ENCODE peak calls at places on chromosomes 12 and 14, in four cellular contexts. One of them, this sample, is unnamed.

GRCh38 chr14:50051706-50052105 is 64.7 kb downstream of the VCPKMT start:
- DNase-seq in AG09309: no peak
- DNase-seq in astrocyte: no peak
- DNase-seq in right lobe of liver: no peak
- DNase-seq in this sample: no peak

GRCh38 chr14:59036134-59036533 is 152.3 kb upstream of the DAAM1 start:
- DNase-seq in AG09309: no peak
- DNase-seq in astrocyte: no peak
- DNase-seq in right lobe of liver: no peak
- DNase-seq in this sample: no peak

GRCh38 chr14:61923348-61923747 is 161.1 kb downstream of the SNAPC1 start:
- DNase-seq in AG09309: no peak
- DNase-seq in astrocyte: peak; percentile 6
- DNase-seq in right lobe of liver: no peak
- DNase-seq in this sample: no peak

GRCh38 chr14:50910495-50911420 is 33.5 kb downstream of the PYGL start:
- DNase-seq in AG09309: no peak
- DNase-seq in astrocyte: no peak
- DNase-seq in right lobe of liver: no peak
- DNase-seq in this sample: no peak

GRCh38 chr12:68080577-68080976 is 79.0 kb downstream of the IFNG start:
- DNase-seq in AG09309: no peak
- DNase-seq in astrocyte: no peak
- DNase-seq in right lobe of liver: no peak
- DNase-seq in this sample: no peak

GRCh38 chr14:57714487-57714899 is 151.4 kb downstream of the SLC35F4 start:
- DNase-seq in AG09309: no peak
- DNase-seq in astrocyte: no peak
- DNase-seq in right lobe of liver: no peak
- DNase-seq in this sample: no peak

GRCh38 chr12:13203028-13203922 is 6.7 kb downstream of the EMP1 start:
- DNase-seq in AG09309: no peak
- DNase-seq in astrocyte: no peak
- DNase-seq in right lobe of liver: no peak
- DNase-seq in this sample: no peak

GRCh38 chr12:93848453-93849120 is 171.4 kb downstream of the CRADD start:
- DNase-seq in AG09309: no peak
- DNase-seq in astrocyte: no peak
- DNase-seq in right lobe of liver: no peak
- DNase-seq in this sample: no peak

GRCh38 chr14:96400495-96400894 is 8.6 kb downstream of the AK7 start:
- DNase-seq in AG09309: no peak
- DNase-seq in astrocyte: no peak
- DNase-seq in right lobe of liver: no peak
- DNase-seq in this sample: no peak

GRCh38 chr12:14284189-14284722 is 81.2 kb upstream of the ATF7IP start:
- DNase-seq in AG09309: no peak
- DNase-seq in astrocyte: no peak
- DNase-seq in right lobe of liver: no peak
- DNase-seq in this sample: no peak

GRCh38 chr14:68626386-68626785 is 166.5 kb downstream of the ZFP36L1 start:
- DNase-seq in AG09309: no peak
- DNase-seq in astrocyte: no peak
- DNase-seq in right lobe of liver: no peak
- DNase-seq in this sample: no peak

GRCh38 chr12:56601503-56601902 is 28.6 kb downstream of the BAZ2A start:
- DNase-seq in AG09309: no peak
- DNase-seq in astrocyte: no peak
- DNase-seq in right lobe of liver: no peak
- DNase-seq in this sample: no peak

GRCh38 chr12:101855364-101855884 is 22.0 kb upstream of the DRAM1 start:
- DNase-seq in AG09309: no peak
- DNase-seq in astrocyte: peak; percentile 46
- DNase-seq in right lobe of liver: no peak
- DNase-seq in this sample: no peak

GRCh38 chr12:93302331-93303229 is 75.1 kb upstream of the NUDT4 start:
- DNase-seq in AG09309: no peak
- DNase-seq in astrocyte: peak; percentile 97
- DNase-seq in right lobe of liver: no peak
- DNase-seq in this sample: peak; percentile 84

GRCh38 chr12:92927436-92928116 is 1.5 kb downstream of the EEA1 start:
- DNase-seq in AG09309: peak; percentile 21
- DNase-seq in astrocyte: peak; percentile 77
- DNase-seq in right lobe of liver: no peak
- DNase-seq in this sample: no peak

GRCh38 chr12:4910502-4911315 is 1.0 kb downstream of the KCNA1 start:
- DNase-seq in AG09309: no peak
- DNase-seq in astrocyte: no peak
- DNase-seq in right lobe of liver: no peak
- DNase-seq in this sample: no peak

GRCh38 chr12:124923906-124924734 is 9.7 kb upstream of the UBC start:
- DNase-seq in AG09309: no peak
- DNase-seq in astrocyte: peak; percentile 66
- DNase-seq in right lobe of liver: no peak
- DNase-seq in this sample: no peak

GRCh38 chr12:38776657-38777056 is 128.7 kb downstream of the CPNE8 start:
- DNase-seq in AG09309: no peak
- DNase-seq in astrocyte: no peak
- DNase-seq in right lobe of liver: no peak
- DNase-seq in this sample: no peak

GRCh38 chr12:25677180-25677937 is 124.3 kb upstream of the LMNTD1 start:
- DNase-seq in AG09309: no peak
- DNase-seq in astrocyte: no peak
- DNase-seq in right lobe of liver: no peak
- DNase-seq in this sample: no peak

GRCh38 chr14:89909586-89909985 is 44.9 kb downstream of the EFCAB11 start:
- DNase-seq in AG09309: no peak
- DNase-seq in astrocyte: no peak
- DNase-seq in right lobe of liver: no peak
- DNase-seq in this sample: no peak

GRCh38 chr14:95156765-95157194 is 549 bp downstream of the DICER1 start:
- DNase-seq in AG09309: no peak
- DNase-seq in astrocyte: peak; percentile 22
- DNase-seq in right lobe of liver: peak; percentile 57
- DNase-seq in this sample: no peak

GRCh38 chr12:16473610-16474326 is 126.3 kb downstream of the MGST1 start:
- DNase-seq in AG09309: no peak
- DNase-seq in astrocyte: no peak
- DNase-seq in right lobe of liver: no peak
- DNase-seq in this sample: peak; percentile 19

GRCh38 chr12:727321-727720 is 25.1 kb upstream of the WNK1 start:
- DNase-seq in AG09309: no peak
- DNase-seq in astrocyte: no peak
- DNase-seq in right lobe of liver: no peak
- DNase-seq in this sample: no peak

GRCh38 chr12:111406474-111407370 is 999 bp downstream of the SH2B3 start:
- DNase-seq in AG09309: no peak
- DNase-seq in astrocyte: no peak
- DNase-seq in right lobe of liver: peak; percentile 57
- DNase-seq in this sample: no peak

GRCh38 chr12:89859513-89860220 is 151.0 kb upstream of the ATP2B1 start:
- DNase-seq in AG09309: no peak
- DNase-seq in astrocyte: no peak
- DNase-seq in right lobe of liver: no peak
- DNase-seq in this sample: no peak

GRCh38 chr12:58171914-58172313 is 230.5 kb downstream of the ATP23 start:
- DNase-seq in AG09309: no peak
- DNase-seq in astrocyte: peak; percentile 45
- DNase-seq in right lobe of liver: no peak
- DNase-seq in this sample: peak; percentile 71

GRCh38 chr12:121214171-121214777 is 4.3 kb downstream of the P2RX4 start:
- DNase-seq in AG09309: peak; percentile 45
- DNase-seq in astrocyte: peak; percentile 78
- DNase-seq in right lobe of liver: no peak
- DNase-seq in this sample: no peak

GRCh38 chr12:119461815-119462214 is 127.3 kb downstream of the CCDC60 start:
- DNase-seq in AG09309: no peak
- DNase-seq in astrocyte: no peak
- DNase-seq in right lobe of liver: no peak
- DNase-seq in this sample: no peak

DNA sequence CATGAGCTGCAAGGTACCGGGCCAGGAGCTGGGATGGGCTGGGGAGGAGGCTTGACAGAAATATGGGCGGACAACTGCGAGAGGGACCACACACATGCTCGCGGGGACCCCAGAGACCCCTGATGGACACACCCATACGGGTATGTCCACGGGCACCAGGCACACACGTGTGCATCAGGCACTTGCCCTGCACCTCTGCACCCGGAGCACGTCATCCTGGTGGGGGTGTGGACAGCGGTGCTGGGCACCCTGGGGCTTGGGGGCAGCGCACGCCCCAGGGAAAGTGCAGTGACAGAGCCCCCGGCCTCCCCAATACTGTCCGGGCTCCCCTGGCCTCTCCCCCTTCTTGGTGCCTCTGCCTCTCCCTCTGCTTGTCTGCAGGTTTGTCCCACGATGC is 1.7 kb upstream of the CRIP1 start:
- DNase-seq in AG09309: no peak
- DNase-seq in astrocyte: no peak
- DNase-seq in right lobe of liver: no peak
- DNase-seq in this sample: no peak
- H3K4me3 ChIP-seq in AG09309: no peak overlapping the region
- H3K4me3 ChIP-seq in astrocyte: no peak overlapping the region
- H3K4me3 ChIP-seq in right lobe of liver: no peak overlapping the region
- H3K4me3 ChIP-seq in this sample: no peak overlapping the region

DNA sequence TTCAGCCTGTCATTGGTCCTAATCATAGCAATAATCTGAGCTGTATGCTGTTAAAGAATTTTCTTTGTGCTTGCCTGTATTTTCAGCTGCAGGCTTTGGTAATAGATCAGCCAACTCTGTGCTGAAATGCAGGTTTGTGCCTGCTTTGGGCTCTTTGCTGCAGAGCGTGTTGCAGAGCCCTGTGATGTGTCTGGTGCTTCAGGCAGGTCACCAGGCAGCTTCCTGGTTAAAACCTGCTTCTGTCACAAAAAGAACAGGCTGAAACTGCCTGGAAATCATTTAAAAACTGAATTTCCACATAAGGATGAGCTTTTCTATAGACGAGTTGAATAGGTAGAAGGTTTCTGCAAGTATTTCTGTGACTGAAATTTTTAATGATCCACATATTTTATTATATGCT is 3.1 kb downstream of the DIP2B start:
- DNase-seq in AG09309: no peak
- DNase-seq in astrocyte: no peak
- DNase-seq in right lobe of liver: no peak
- DNase-seq in this sample: no peak
- H3K4me3 ChIP-seq in AG09309: no peak overlapping the region
- H3K4me3 ChIP-seq in astrocyte: no peak overlapping the region
- H3K4me3 ChIP-seq in right lobe of liver: no peak overlapping the region
- H3K4me3 ChIP-seq in this sample: peak overlapping the region; percentile 6

GRCh38 chr12:131842169-131842568 is 14.0 kb downstream of the MMP17 start:
- DNase-seq in AG09309: no peak
- DNase-seq in astrocyte: no peak
- DNase-seq in right lobe of liver: no peak
- DNase-seq in this sample: no peak

GRCh38 chr12:131844140-131844539 is 15.9 kb downstream of the MMP17 start:
- DNase-seq in AG09309: no peak
- DNase-seq in astrocyte: no peak
- DNase-seq in right lobe of liver: no peak
- DNase-seq in this sample: no peak

GRCh38 chr12:131843527-131843926 is 15.3 kb downstream of the MMP17 start:
- DNase-seq in AG09309: no peak
- DNase-seq in astrocyte: no peak
- DNase-seq in right lobe of liver: no peak
- DNase-seq in this sample: no peak

GRCh38 chr12:131841547-131841946 is 13.4 kb downstream of the MMP17 start:
- DNase-seq in AG09309: no peak
- DNase-seq in astrocyte: no peak
- DNase-seq in right lobe of liver: no peak
- DNase-seq in this sample: no peak

DNA sequence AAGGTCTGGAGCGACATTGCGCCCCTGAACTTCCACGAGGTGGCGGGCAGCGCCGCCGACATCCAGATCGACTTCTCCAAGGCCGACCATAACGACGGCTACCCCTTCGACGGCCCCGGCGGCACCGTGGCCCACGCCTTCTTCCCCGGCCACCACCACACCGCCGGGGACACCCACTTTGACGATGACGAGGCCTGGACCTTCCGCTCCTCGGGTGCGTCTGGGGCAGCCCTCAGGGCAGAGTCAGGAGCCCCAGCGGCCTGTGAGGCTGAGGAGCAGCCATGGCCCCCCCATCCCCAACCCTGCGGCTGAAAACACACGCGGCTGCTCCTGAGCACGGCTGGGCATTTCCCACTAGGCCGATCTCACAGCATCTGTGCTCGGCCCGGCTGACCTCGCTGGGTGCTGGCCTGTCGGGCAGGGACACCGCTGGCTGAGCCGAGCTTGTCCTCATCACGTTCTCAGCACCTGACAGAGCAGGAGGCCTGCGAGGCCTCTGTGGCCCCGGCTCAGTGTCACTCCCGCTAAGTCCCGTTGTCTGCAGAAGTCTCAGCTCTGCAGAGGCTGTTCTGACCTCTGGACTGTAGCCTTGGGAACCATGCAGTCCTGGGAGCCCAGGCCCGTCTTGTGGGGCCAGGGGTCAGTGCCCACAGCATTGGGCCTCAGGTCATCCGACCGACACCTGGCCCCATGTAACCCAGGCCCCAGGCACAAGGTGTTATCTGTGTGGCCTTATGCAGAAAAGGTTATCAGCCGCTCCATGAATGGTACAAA is 12.6 kb downstream of the MMP17 start:
- DNase-seq in AG09309: no peak
- DNase-seq in astrocyte: no peak
- DNase-seq in right lobe of liver: peak; percentile 10
- DNase-seq in this sample: no peak
- H3K4me3 ChIP-seq in AG09309: no peak overlapping the region
- H3K4me3 ChIP-seq in astrocyte: no peak overlapping the region
- H3K4me3 ChIP-seq in right lobe of liver: no peak overlapping the region
- H3K4me3 ChIP-seq in this sample: no peak overlapping the region

GRCh38 chr14:91755560-91755959 is 23.7 kb upstream of the CATSPERB start:
- DNase-seq in AG09309: no peak
- DNase-seq in astrocyte: peak; percentile 12
- DNase-seq in right lobe of liver: no peak
- DNase-seq in this sample: peak; percentile 84

GRCh38 chr14:91754819-91755218 is 22.9 kb upstream of the CATSPERB start:
- DNase-seq in AG09309: no peak
- DNase-seq in astrocyte: no peak
- DNase-seq in right lobe of liver: no peak
- DNase-seq in this sample: peak; percentile 85

GRCh38 chr14:91752956-91753355 is 21.1 kb upstream of the CATSPERB start:
- DNase-seq in AG09309: no peak
- DNase-seq in astrocyte: no peak
- DNase-seq in right lobe of liver: no peak
- DNase-seq in this sample: peak; percentile 55

GRCh38 chr14:91753501-91754128 is 21.7 kb upstream of the CATSPERB start:
- DNase-seq in AG09309: no peak
- DNase-seq in astrocyte: no peak
- DNase-seq in right lobe of liver: no peak
- DNase-seq in this sample: peak; percentile 82

DNA sequence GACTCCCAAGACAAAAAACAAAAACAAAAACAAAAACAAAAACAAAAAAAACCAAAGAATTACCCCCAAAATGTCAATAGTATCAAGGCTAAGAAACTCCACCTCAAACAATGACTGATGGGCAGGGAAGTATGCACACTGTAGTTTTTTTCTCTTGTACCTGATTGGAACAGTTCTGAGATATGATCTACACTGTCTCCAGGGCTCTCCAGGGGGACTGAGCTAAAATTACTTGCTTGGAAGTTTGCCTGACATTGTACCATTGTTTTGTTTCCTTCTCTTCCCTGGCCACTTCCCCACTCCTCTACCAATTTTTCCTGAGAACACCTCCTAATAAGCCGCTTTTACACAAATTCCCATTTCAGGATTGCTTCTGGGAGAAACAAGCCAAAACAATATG is 22.3 kb upstream of the CATSPERB start:
- DNase-seq in AG09309: no peak
- DNase-seq in astrocyte: no peak
- DNase-seq in right lobe of liver: no peak
- DNase-seq in this sample: no peak
- H3K4me3 ChIP-seq in AG09309: no peak overlapping the region
- H3K4me3 ChIP-seq in astrocyte: no peak overlapping the region
- H3K4me3 ChIP-seq in right lobe of liver: no peak overlapping the region
- H3K4me3 ChIP-seq in this sample: no peak overlapping the region